ENCODE peak calls at places on chromosomes 11 and 22, in four cellular contexts. S, A, G and R are unnamed samples.

GRCh38 chr11:12674571-12674935 is 332 bp downstream of the TEAD1 start:
- DNase-seq in S (peak; percentile 27), A (no peak), G (peak; percentile 89), R (no peak)

GRCh38 chr22:35231585-35232084 is 25.7 kb upstream of the HMGXB4 start:
- DNase-seq in S (peak; percentile 25), A (peak; percentile 75), G (peak; percentile 88), R (peak; percentile 28)

GRCh38 chr11:6610591-6610990 is 1.4 kb downstream of the TAF10 start:
- DNase-seq in S (no peak), A (no peak), G (peak; percentile 81), R (no peak)

GRCh38 chr11:75371930-75372876 is 20.7 kb upstream of the ARRB1 start:
- DNase-seq in S (no peak), A (peak; percentile 65), G (no peak), R (no peak)

GRCh38 chr11:17413414-17414316 is 25.2 kb upstream of the KCNJ11 start:
- DNase-seq in S (no peak), A (peak; percentile 44), G (no peak), R (no peak)

GRCh38 chr22:38327805-38328204 is 10.6 kb upstream of the CSNK1E start:
- DNase-seq in S (no peak), A (no peak), G (no peak), R (no peak)

GRCh38 chr22:50399751-50400331 is 56.7 kb downstream of the PPP6R2 start:
- DNase-seq in S (peak; percentile 29), A (peak; percentile 16), G (no peak), R (no peak)

GRCh38 chr22:24937114-24937513 is 9.4 kb downstream of the LHFPL7 start:
- DNase-seq in S (no peak), A (peak; percentile 24), G (no peak), R (no peak)

GRCh38 chr11:79309402-79309801 is 131.4 kb downstream of the TENM4 start:
- DNase-seq in S (no peak), A (no peak), G (no peak), R (no peak)

GRCh38 chr11:45833761-45834160 is 13.5 kb upstream of the CRY2 start:
- DNase-seq in S (no peak), A (no peak), G (peak; percentile 31), R (no peak)

GRCh38 chr22:32781695-32782094 is 19.8 kb upstream of the TIMP3 start:
- DNase-seq in S (no peak), A (no peak), G (no peak), R (no peak)

GRCh38 chr11:45995342-45995734 is 72.9 kb downstream of the LARGE2 start:
- DNase-seq in S (no peak), A (no peak), G (no peak), R (no peak)

GRCh38 chr22:49450521-49450920 is 377.2 kb downstream of the BRD1 start:
- DNase-seq in S (no peak), A (no peak), G (no peak), R (no peak)

GRCh38 chr11:2704896-2705606 is 5.3 kb upstream of the KCNQ1OT1 start:
- DNase-seq in S (no peak), A (no peak), G (no peak), R (no peak)

GRCh38 chr11:69644071-69644961 is 3.4 kb downstream of the CCND1 start:
- DNase-seq in S (peak; percentile 87), A (peak; percentile 66), G (no peak), R (no peak)

GRCh38 chr11:18312012-18312411 is 9.9 kb downstream of the HPS5 start:
- DNase-seq in S (no peak), A (no peak), G (no peak), R (no peak)

GRCh38 chr22:25747245-25747944 is 5.4 kb downstream of the MYO18B start:
- DNase-seq in S (no peak), A (peak; percentile 35), G (no peak), R (peak; percentile 26)

GRCh38 chr11:46350695-46351094 is 3.4 kb downstream of the DGKZ start:
- DNase-seq in S (no peak), A (no peak), G (no peak), R (no peak)

GRCh38 chr22:23217171-23218052 is 37.1 kb downstream of the BCR start:
- DNase-seq in S (peak; percentile 64), A (no peak), G (no peak), R (no peak)

GRCh38 chr22:42317691-42318547 is 47.5 kb upstream of the TCF20 start:
- DNase-seq in S (peak; percentile 29), A (no peak), G (no peak), R (peak; percentile 42)

GRCh38 chr22:38865201-38866023 is 6.6 kb downstream of the CBX6 start:
- DNase-seq in S (no peak), A (no peak), G (no peak), R (no peak)

GRCh38 chr11:77208535-77208934 is 80.5 kb downstream of the MYO7A start:
- DNase-seq in S (no peak), A (no peak), G (peak; percentile 61), R (no peak)

GRCh38 chr11:130269544-130269943 is 45.2 kb downstream of the ZBTB44 start:
- DNase-seq in S (no peak), A (no peak), G (no peak), R (no peak)

GRCh38 chr11:11422291-11423128 is 69.5 kb upstream of the CSNK2A3 start:
- DNase-seq in S (no peak), A (no peak), G (no peak), R (no peak)

GRCh38 chr22:21657361-21658118 is 8.3 kb upstream of the PPIL2 start:
- DNase-seq in S (peak; percentile 65), A (peak; percentile 70), G (peak; percentile 92), R (no peak)

GRCh38 chr11:76335827-76336226 is 45.1 kb downstream of the THAP12 start:
- DNase-seq in S (no peak), A (no peak), G (no peak), R (no peak)

GRCh38 chr11:120655589-120655988 is 144.0 kb downstream of the GRIK4 start:
- DNase-seq in S (no peak), A (no peak), G (no peak), R (no peak)

GRCh38 chr22:39577361-39577760 is 6.8 kb downstream of the CACNA1I start:
- DNase-seq in S (no peak), A (no peak), G (no peak), R (no peak)

GRCh38 chr11:118908931-118909618 is 16.7 kb downstream of the BCL9L start:
- DNase-seq in S (peak; percentile 88), A (no peak), G (peak; percentile 95), R (peak; percentile 95)

GRCh38 chr11:64156235-64157011 is 9.5 kb downstream of the MACROD1 start:
- DNase-seq in S (peak; percentile 53), A (peak; percentile 55), G (no peak), R (no peak)

GRCh38 chr11:20031155-20032001 is 128.9 kb downstream of the DBX1 start:
- DNase-seq in S (no peak), A (peak; percentile 87), G (no peak), R (no peak)
- TF ChIP-seq POLR2A in S (no peak), A (no peak), G (no peak), R (no peak)

GRCh38 chr11:116869610-116870009 is 32.2 kb upstream of the APOA1 start:
- DNase-seq in S (no peak), A (peak; percentile 52), G (no peak), R (no peak)
- TF ChIP-seq CTCF in S (no peak), A (peak; percentile 40), G (no peak), R (no peak)

GRCh38 chr11:67585911-67586310 is 2.3 kb downstream of the GSTP1 start:
- DNase-seq in S (no peak), A (no peak), G (no peak), R (no peak)

GRCh38 chr11:67584205-67584880 is 731 bp downstream of the GSTP1 start:
- DNase-seq in S (peak; percentile 80), A (no peak), G (peak; percentile 97), R (peak; percentile 77)

GRCh38 chr11:67586568-67587250 is 3.1 kb downstream of the GSTP1 start:
- DNase-seq in S (no peak), A (no peak), G (no peak), R (no peak)

GRCh38 chr11:67583319-67584204 is at the start of gene GSTP1:
- DNase-seq in S (peak; percentile 94), A (no peak), G (peak; percentile 98), R (peak; percentile 94)

DNA sequence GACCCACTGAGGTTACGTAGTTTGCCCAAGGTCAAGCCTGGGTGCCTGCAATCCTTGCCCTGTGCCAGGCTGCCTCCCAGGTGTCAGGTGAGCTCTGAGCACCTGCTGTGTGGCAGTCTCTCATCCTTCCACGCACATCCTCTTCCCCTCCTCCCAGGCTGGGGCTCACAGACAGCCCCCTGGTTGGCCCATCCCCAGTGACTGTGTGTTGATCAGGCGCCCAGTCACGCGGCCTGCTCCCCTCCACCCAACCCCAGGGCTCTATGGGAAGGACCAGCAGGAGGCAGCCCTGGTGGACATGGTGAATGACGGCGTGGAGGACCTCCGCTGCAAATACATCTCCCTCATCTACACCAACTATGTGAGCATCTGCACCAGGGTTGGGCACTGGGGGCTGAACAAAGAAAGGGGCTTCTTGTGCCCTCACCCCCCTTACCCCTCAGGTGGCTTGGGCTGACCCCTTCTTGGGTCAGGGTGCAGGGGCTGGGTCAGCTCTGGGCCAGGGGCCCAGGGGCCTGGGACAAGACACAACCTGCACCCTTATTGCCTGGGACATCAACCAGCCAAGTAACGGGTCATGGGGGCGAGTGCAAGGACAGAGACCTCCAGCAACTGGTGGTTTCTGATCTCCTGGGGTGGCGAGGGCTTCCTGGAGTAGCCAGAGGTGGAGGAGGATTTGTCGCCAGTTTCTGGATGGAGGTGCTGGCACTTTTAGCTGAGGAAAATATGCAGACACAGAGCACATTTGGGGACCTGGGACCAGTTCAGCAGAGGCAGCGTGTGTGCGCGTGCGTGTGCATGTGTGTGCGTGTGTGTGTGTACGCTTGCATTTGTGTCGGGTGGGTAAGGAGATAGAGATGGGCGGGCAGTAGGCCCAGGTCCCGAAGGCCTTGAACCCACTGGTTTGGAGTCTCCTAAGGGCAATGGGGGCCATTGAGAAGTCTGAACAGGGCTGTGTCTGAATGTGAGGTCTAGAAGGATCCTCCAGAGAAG is 1.6 kb downstream of the GSTP1 start:
- DNase-seq in S (no peak), A (no peak), G (peak; percentile 89), R (no peak)
- TF ChIP-seq POLR2A in S (no peak), A (no peak), G (no peak), R (no peak)

GRCh38 chr22:34105461-34106062 is 185.3 kb upstream of the LARGE1 start:
- DNase-seq in S (peak; percentile 41), A (peak; percentile 31), G (no peak), R (peak; percentile 31)
- TF ChIP-seq CTCF in S (peak; percentile 55), A (peak; percentile 81), G (no peak), R (peak; percentile 42)

GRCh38 chr11:71453021-71453910 is at the start of gene NADSYN1:
- DNase-seq in S (peak; percentile 98), A (peak; percentile 89), G (peak; percentile 99), R (peak; percentile 97)
- TF ChIP-seq POLR2A in S (no peak), A (peak; percentile 53), G (no peak), R (no peak)